ENCODE peak calls at places on chromosomes 12 and 14, in ten cellular contexts. R, Z, N, J, G, S, I, W, D and C are unnamed samples.

GRCh38 chr12:46946137-46946536 is 120.3 kb upstream of the SLC38A4 start:
- DNase-seq in S (no peak), R (no peak), G (no peak), Z (no peak), J (peak), W (no peak), I (no peak), N (peak), D (no peak), C (no peak)

GRCh38 chr14:79278286-79278797 is 933.0 kb downstream of the DIO2 start:
- DNase-seq in I (no peak), R (no peak), S (no peak), J (peak), D (no peak), Z (no peak), W (no peak), N (no peak), G (no peak), C (no peak)

GRCh38 chr12:91178139-91178561 is 4.5 kb downstream of the DCN start:
- DNase-seq in N (peak), D (no peak), S (peak), I (no peak), J (peak), G (no peak), W (no peak), Z (no peak), R (no peak), C (no peak)

GRCh38 chr12:80400591-80400991 is 43.4 kb upstream of the PTPRQ start:
- DNase-seq in R (no peak), J (peak), I (no peak), W (no peak), D (no peak), G (no peak), S (no peak), Z (no peak), N (no peak), C (no peak)

GRCh38 chr14:72892879-72893635 is 844 bp downstream of the DPF3 start:
- DNase-seq in G (peak), N (no peak), J (peak), W (peak), D (peak), R (no peak), S (no peak), I (no peak), Z (peak), C (no peak)

GRCh38 chr12:110760204-110760609 is 17.5 kb upstream of the PPP1CC start:
- DNase-seq in Z (no peak), D (no peak), N (no peak), G (no peak), I (no peak), R (no peak), S (no peak), W (no peak), J (no peak), C (no peak)

GRCh38 chr12:131565256-131566005 is 145.5 kb upstream of the SFSWAP start:
- DNase-seq in I (no peak), G (no peak), J (no peak), W (no peak), Z (no peak), D (no peak), N (no peak), S (no peak), R (no peak), C (no peak)

GRCh38 chr12:19462441-19462840 is 23.1 kb downstream of the AEBP2 start:
- DNase-seq in W (no peak), S (no peak), R (no peak), G (no peak), N (no peak), Z (no peak), J (no peak), D (no peak), I (no peak), C (no peak)

GRCh38 chr14:67503331-67503730 is 14.8 kb upstream of the TMEM229B start:
- DNase-seq in W (no peak), Z (no peak), D (no peak), J (no peak), S (no peak), I (no peak), N (no peak), R (no peak), G (no peak), C (no peak)

GRCh38 chr12:50326636-50327284 is 43.4 kb upstream of the LIMA1 start:
- DNase-seq in D (no peak), Z (no peak), W (no peak), R (peak), N (peak), I (no peak), G (no peak), S (peak), J (peak), C (no peak)

GRCh38 chr14:23727566-23728335 is 91.6 kb downstream of the DHRS2 start:
- DNase-seq in G (no peak), W (no peak), Z (no peak), J (peak), I (no peak), N (peak), D (no peak), S (peak), R (no peak), C (peak)

GRCh38 chr12:29168000-29168399 is 18.9 kb downstream of the FAR2 start:
- DNase-seq in N (no peak), G (no peak), D (no peak), I (no peak), R (no peak), S (no peak), Z (no peak), W (no peak), J (no peak), C (no peak)

GRCh38 chr12:86727151-86727550 is 471.0 kb upstream of the MGAT4C start:
- DNase-seq in I (no peak), J (peak), R (no peak), W (no peak), N (peak), D (no peak), G (no peak), S (no peak), Z (no peak), C (no peak)